ENCODE peak calls at places on chromosomes 6 and 20, in seven cellular contexts. One of them, this sample, is unnamed.
A peak's percentile ranks its signal among the peaks of the same experiment; 100 is the strongest.

GRCh38 chr6:11354019-11354418 is 121.6 kb upstream of the NEDD9 start:
- DNase-seq in heart left ventricle: peak; percentile 64
- DNase-seq in PC-3: no peak
- DNase-seq in midbrain: no peak
- DNase-seq in fibroblast of the aortic adventitia: peak; percentile 29
- DNase-seq in CD4-positive, alpha-beta T cell: peak; percentile 42
- DNase-seq in stimulated activated naive CD8-positive, alpha-beta T cell treated with anti-CD3 and anti-CD28 coated beads, Interleukin-15, Interleukin-2, amounts not matched to agents 100 U/mL and 50 U/mL, for 24 hours: peak; percentile 74
- DNase-seq in this sample: no peak

GRCh38 chr20:18323705-18324104 is 35.4 kb downstream of the ZNF133 start:
- DNase-seq in heart left ventricle: no peak
- DNase-seq in PC-3: no peak
- DNase-seq in midbrain: no peak
- DNase-seq in fibroblast of the aortic adventitia: no peak
- DNase-seq in CD4-positive, alpha-beta T cell: no peak
- DNase-seq in stimulated activated naive CD8-positive, alpha-beta T cell treated with anti-CD3 and anti-CD28 coated beads, Interleukin-15, Interleukin-2, amounts not matched to agents 100 U/mL and 50 U/mL, for 24 hours: no peak
- DNase-seq in this sample: no peak

GRCh38 chr20:25227317-25227831 is 20.5 kb upstream of the PYGB start:
- DNase-seq in heart left ventricle: peak; percentile 70
- DNase-seq in PC-3: peak; percentile 81
- DNase-seq in midbrain: no peak
- DNase-seq in fibroblast of the aortic adventitia: peak; percentile 84
- DNase-seq in CD4-positive, alpha-beta T cell: no peak
- DNase-seq in stimulated activated naive CD8-positive, alpha-beta T cell treated with anti-CD3 and anti-CD28 coated beads, Interleukin-15, Interleukin-2, amounts not matched to agents 100 U/mL and 50 U/mL, for 24 hours: no peak
- DNase-seq in this sample: no peak

GRCh38 chr6:144284753-144285547 is at the start of gene UTRN:
- DNase-seq in heart left ventricle: peak; percentile 87
- DNase-seq in PC-3: peak; percentile 69
- DNase-seq in midbrain: peak; percentile 62
- DNase-seq in fibroblast of the aortic adventitia: peak; percentile 84
- DNase-seq in CD4-positive, alpha-beta T cell: peak; percentile 39
- DNase-seq in stimulated activated naive CD8-positive, alpha-beta T cell treated with anti-CD3 and anti-CD28 coated beads, Interleukin-15, Interleukin-2, amounts not matched to agents 100 U/mL and 50 U/mL, for 24 hours: peak; percentile 65
- DNase-seq in this sample: peak; percentile 19

GRCh38 chr20:21513181-21513663 is 642 bp downstream of the NKX2-2 start:
- DNase-seq in heart left ventricle: no peak
- DNase-seq in PC-3: no peak
- DNase-seq in midbrain: peak; percentile 57
- DNase-seq in fibroblast of the aortic adventitia: no peak
- DNase-seq in CD4-positive, alpha-beta T cell: no peak
- DNase-seq in stimulated activated naive CD8-positive, alpha-beta T cell treated with anti-CD3 and anti-CD28 coated beads, Interleukin-15, Interleukin-2, amounts not matched to agents 100 U/mL and 50 U/mL, for 24 hours: no peak
- DNase-seq in this sample: no peak

GRCh38 chr20:54650201-54650722 is 174.9 kb downstream of the DOK5 start:
- DNase-seq in heart left ventricle: no peak
- DNase-seq in PC-3: no peak
- DNase-seq in midbrain: no peak
- DNase-seq in fibroblast of the aortic adventitia: peak; percentile 19
- DNase-seq in CD4-positive, alpha-beta T cell: no peak
- DNase-seq in stimulated activated naive CD8-positive, alpha-beta T cell treated with anti-CD3 and anti-CD28 coated beads, Interleukin-15, Interleukin-2, amounts not matched to agents 100 U/mL and 50 U/mL, for 24 hours: no peak
- DNase-seq in this sample: no peak

GRCh38 chr6:42361036-42361435 is 90.7 kb downstream of the TRERF1 start:
- DNase-seq in heart left ventricle: no peak
- DNase-seq in PC-3: no peak
- DNase-seq in midbrain: no peak
- DNase-seq in fibroblast of the aortic adventitia: no peak
- DNase-seq in CD4-positive, alpha-beta T cell: no peak
- DNase-seq in stimulated activated naive CD8-positive, alpha-beta T cell treated with anti-CD3 and anti-CD28 coated beads, Interleukin-15, Interleukin-2, amounts not matched to agents 100 U/mL and 50 U/mL, for 24 hours: no peak
- DNase-seq in this sample: no peak

GRCh38 chr6:46217671-46218131 is 46.9 kb upstream of the ENPP5 start:
- DNase-seq in heart left ventricle: no peak
- DNase-seq in PC-3: no peak
- DNase-seq in midbrain: peak; percentile 71
- DNase-seq in fibroblast of the aortic adventitia: no peak
- DNase-seq in CD4-positive, alpha-beta T cell: no peak
- DNase-seq in stimulated activated naive CD8-positive, alpha-beta T cell treated with anti-CD3 and anti-CD28 coated beads, Interleukin-15, Interleukin-2, amounts not matched to agents 100 U/mL and 50 U/mL, for 24 hours: peak; percentile 27
- DNase-seq in this sample: no peak

GRCh38 chr6:6940031-6940664 is 167.6 kb upstream of the RREB1 start:
- DNase-seq in heart left ventricle: no peak
- DNase-seq in PC-3: no peak
- DNase-seq in midbrain: no peak
- DNase-seq in fibroblast of the aortic adventitia: no peak
- DNase-seq in CD4-positive, alpha-beta T cell: no peak
- DNase-seq in stimulated activated naive CD8-positive, alpha-beta T cell treated with anti-CD3 and anti-CD28 coated beads, Interleukin-15, Interleukin-2, amounts not matched to agents 100 U/mL and 50 U/mL, for 24 hours: no peak
- DNase-seq in this sample: no peak

GRCh38 chr6:158560787-158561246 is 926 bp downstream of the TMEM181 start:
- DNase-seq in heart left ventricle: no peak
- DNase-seq in PC-3: peak; percentile 12
- DNase-seq in midbrain: no peak
- DNase-seq in fibroblast of the aortic adventitia: peak; percentile 22
- DNase-seq in CD4-positive, alpha-beta T cell: no peak
- DNase-seq in stimulated activated naive CD8-positive, alpha-beta T cell treated with anti-CD3 and anti-CD28 coated beads, Interleukin-15, Interleukin-2, amounts not matched to agents 100 U/mL and 50 U/mL, for 24 hours: peak; percentile 34
- DNase-seq in this sample: no peak

GRCh38 chr6:24788031-24788665 is 10.6 kb downstream of the ARMH2 start:
- DNase-seq in heart left ventricle: no peak
- DNase-seq in PC-3: peak; percentile 59
- DNase-seq in midbrain: no peak
- DNase-seq in fibroblast of the aortic adventitia: no peak
- DNase-seq in CD4-positive, alpha-beta T cell: no peak
- DNase-seq in stimulated activated naive CD8-positive, alpha-beta T cell treated with anti-CD3 and anti-CD28 coated beads, Interleukin-15, Interleukin-2, amounts not matched to agents 100 U/mL and 50 U/mL, for 24 hours: peak; percentile 15
- DNase-seq in this sample: no peak

GRCh38 chr6:69181964-69182363 is 546.9 kb downstream of the ADGRB3 start:
- DNase-seq in heart left ventricle: no peak
- DNase-seq in PC-3: no peak
- DNase-seq in midbrain: no peak
- DNase-seq in fibroblast of the aortic adventitia: no peak
- DNase-seq in CD4-positive, alpha-beta T cell: no peak
- DNase-seq in stimulated activated naive CD8-positive, alpha-beta T cell treated with anti-CD3 and anti-CD28 coated beads, Interleukin-15, Interleukin-2, amounts not matched to agents 100 U/mL and 50 U/mL, for 24 hours: no peak
- DNase-seq in this sample: no peak

GRCh38 chr20:59145247-59145925 is 18.2 kb upstream of the ZNF831 start:
- DNase-seq in heart left ventricle: no peak
- DNase-seq in PC-3: no peak
- DNase-seq in midbrain: no peak
- DNase-seq in fibroblast of the aortic adventitia: no peak
- DNase-seq in CD4-positive, alpha-beta T cell: peak; percentile 10
- DNase-seq in stimulated activated naive CD8-positive, alpha-beta T cell treated with anti-CD3 and anti-CD28 coated beads, Interleukin-15, Interleukin-2, amounts not matched to agents 100 U/mL and 50 U/mL, for 24 hours: no peak
- DNase-seq in this sample: no peak

GRCh38 chr6:88177961-88178464 is 11.9 kb upstream of the CNR1 start:
- DNase-seq in heart left ventricle: no peak
- DNase-seq in PC-3: no peak
- DNase-seq in midbrain: no peak
- DNase-seq in fibroblast of the aortic adventitia: no peak
- DNase-seq in CD4-positive, alpha-beta T cell: no peak
- DNase-seq in stimulated activated naive CD8-positive, alpha-beta T cell treated with anti-CD3 and anti-CD28 coated beads, Interleukin-15, Interleukin-2, amounts not matched to agents 100 U/mL and 50 U/mL, for 24 hours: no peak
- DNase-seq in this sample: no peak

This sample was measured in central memory CD8-positive, alpha-beta T cell.